ENCODE peak calls at places on chromosomes 13 and 19, in seven cellular contexts. F, M, J, L, X, S and C are unnamed samples.
A peak's percentile ranks its signal among the peaks of the same experiment; 100 is the strongest.

GRCh38 chr19:10503002-10503789 is at the start of gene KEAP1:
- DNase-seq in F (no peak), M (no peak), J (peak; percentile 41), L (peak; percentile 67), X (no peak), S (no peak), C (peak; percentile 38)

GRCh38 chr13:77863037-77863630 is 55.5 kb downstream of the EDNRB start:
- DNase-seq in F (no peak), M (no peak), J (no peak), L (no peak), X (no peak), S (peak; percentile 93), C (no peak)

GRCh38 chr19:29454109-29454508 is 71.7 kb upstream of the VSTM2B start:
- DNase-seq in F (no peak), M (peak; percentile 2), J (peak; percentile 7), L (no peak), X (no peak), S (no peak), C (no peak)

GRCh38 chr13:112891477-112892401 is 77.3 kb upstream of the MCF2L start:
- DNase-seq in F (peak; percentile 16), M (no peak), J (no peak), L (no peak), X (no peak), S (no peak), C (no peak)

GRCh38 chr13:45194081-45194939 is 6.5 kb downstream of the KCTD4 start:
- DNase-seq in F (peak; percentile 52), M (no peak), J (no peak), L (peak; percentile 23), X (peak; percentile 69), S (peak; percentile 58), C (no peak)

GRCh38 chr19:31354919-31355318 is 5.7 kb upstream of the TSHZ3 start:
- DNase-seq in F (no peak), M (no peak), J (no peak), L (no peak), X (no peak), S (no peak), C (no peak)

GRCh38 chr13:95185851-95186250 is 115.4 kb downstream of the ABCC4 start:
- DNase-seq in F (no peak), M (no peak), J (no peak), L (no peak), X (no peak), S (no peak), C (no peak)

GRCh38 chr13:103325675-103326074 is 259.5 kb upstream of the SLC10A2 start:
- DNase-seq in F (no peak), M (no peak), J (no peak), L (no peak), X (no peak), S (peak; percentile 40), C (no peak)

GRCh38 chr19:48819366-48819816 is 8.6 kb upstream of the BCAT2 start:
- DNase-seq in F (peak; percentile 85), M (peak; percentile 97), J (peak; percentile 93), L (peak; percentile 88), X (peak; percentile 78), S (no peak), C (peak; percentile 96)

GRCh38 chr13:111215081-111216047 is 100.3 kb downstream of the ARHGEF7 start:
- DNase-seq in F (no peak), M (no peak), J (no peak), L (no peak), X (no peak), S (no peak), C (peak; percentile 32)

GRCh38 chr19:11881151-11881800 is 6.3 kb upstream of the ZNF69 start:
- DNase-seq in F (peak; percentile 67), M (peak; percentile 49), J (peak; percentile 65), L (peak; percentile 73), X (peak; percentile 48), S (peak; percentile 76), C (peak; percentile 66)

GRCh38 chr19:13400296-13400695 is 106.0 kb downstream of the CACNA1A start:
- DNase-seq in F (no peak), M (no peak), J (no peak), L (no peak), X (no peak), S (no peak), C (no peak)

GRCh38 chr13:39385154-39385553 is 217.8 kb downstream of the LHFPL6 start:
- DNase-seq in F (no peak), M (no peak), J (no peak), L (no peak), X (no peak), S (no peak), C (no peak)

GRCh38 chr19:52694921-52695320 is 39.9 kb downstream of the ZNF611 start:
- DNase-seq in F (no peak), M (no peak), J (no peak), L (no peak), X (no peak), S (no peak), C (no peak)

GRCh38 chr13:53068841-53069520 is 40.4 kb downstream of the OLFM4 start:
- DNase-seq in F (no peak), M (no peak), J (no peak), L (no peak), X (no peak), S (peak; percentile 18), C (peak; percentile 15)

GRCh38 chr19:19460761-19461265 is 54.5 kb downstream of the TSSK6 start:
- DNase-seq in F (no peak), M (no peak), J (peak; percentile 37), L (peak; percentile 52), X (no peak), S (peak; percentile 31), C (peak; percentile 37)

GRCh38 chr13:95880346-95880745 is 172.9 kb downstream of the UGGT2 start:
- DNase-seq in F (no peak), M (no peak), J (no peak), L (no peak), X (no peak), S (no peak), C (no peak)

GRCh38 chr19:2575734-2576481 is 100.0 kb downstream of the GADD45B start:
- DNase-seq in F (peak; percentile 78), M (no peak), J (no peak), L (peak; percentile 42), X (no peak), S (peak; percentile 75), C (peak; percentile 48)

GRCh38 chr13:40665754-40666057 is 735 bp downstream of the FOXO1 start:
- DNase-seq in F (no peak), M (no peak), J (no peak), L (no peak), X (no peak), S (peak; percentile 55), C (no peak)

GRCh38 chr19:49954092-49954825 is 6.7 kb downstream of the SIGLEC11 start:
- DNase-seq in F (peak; percentile 70), M (no peak), J (no peak), L (no peak), X (no peak), S (no peak), C (peak; percentile 31)

GRCh38 chr13:31160857-31161582 is 684 bp downstream of the HSPH1 start:
- DNase-seq in F (peak; percentile 67), M (peak; percentile 68), J (peak; percentile 69), L (peak; percentile 70), X (peak; percentile 65), S (peak; percentile 68), C (peak; percentile 59)

GRCh38 chr19:7706662-7707454 is 4.9 kb upstream of the FCER2 start:
- DNase-seq in F (no peak), M (no peak), J (no peak), L (no peak), X (no peak), S (no peak), C (no peak)

GRCh38 chr13:105441406-105441805 is 1094.1 kb downstream of the EFNB2 start:
- DNase-seq in F (no peak), M (no peak), J (no peak), L (no peak), X (peak; percentile 10), S (no peak), C (no peak)

GRCh38 chr19:677201-677600 is 1.0 kb downstream of the FSTL3 start:
- DNase-seq in F (peak; percentile 87), M (no peak), J (peak; percentile 68), L (peak; percentile 63), X (peak; percentile 83), S (peak; percentile 70), C (peak; percentile 67)

GRCh38 chr19:53961523-53962345 is 1.0 kb upstream of the CACNG8 start:
- DNase-seq in F (no peak), M (no peak), J (no peak), L (no peak), X (no peak), S (peak; percentile 72), C (no peak)

GRCh38 chr19:36973021-36973843 is 57.1 kb downstream of the ZNF568 start:
- DNase-seq in F (peak; percentile 85), M (peak; percentile 80), J (peak; percentile 88), L (peak; percentile 80), X (peak; percentile 77), S (peak; percentile 43), C (peak; percentile 88)
- TF ChIP-seq CTCF in F (peak; percentile 88), M (peak; percentile 73), J (peak; percentile 68), L (peak; percentile 76), X (peak; percentile 44), S (peak; percentile 53), C (peak; percentile 83)

GRCh38 chr19:41027273-41027967 is 36.3 kb downstream of the CYP2B6 start:
- DNase-seq in F (no peak), M (no peak), J (no peak), L (no peak), X (no peak), S (no peak), C (no peak)
- H3K9me3 ChIP-seq in F (no peaks in the 10 kb centered on the region), M (no peaks in the 10 kb centered on the region), J (peaks cover 2% of the 10 kb centered on the region), L (no peaks in the 10 kb centered on the region), X (no peaks in the 10 kb centered on the region), S (no peaks in the 10 kb centered on the region), C (no peaks in the 10 kb centered on the region)

DNA sequence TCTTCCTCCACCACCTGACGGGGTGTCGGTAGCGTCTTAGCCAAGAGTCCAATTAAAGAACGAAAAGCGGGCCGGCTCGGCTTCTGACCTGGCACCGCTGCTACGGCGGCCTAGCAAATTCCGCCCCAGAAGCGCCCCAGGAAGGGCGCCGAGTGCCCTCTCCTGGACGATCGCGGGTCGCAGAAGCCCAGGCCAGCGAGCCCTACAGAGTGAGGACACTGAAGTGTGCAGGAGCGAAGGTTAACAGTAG is 1.1 kb upstream of the KMT2B start:
- DNase-seq in F (no peak), M (no peak), J (no peak), L (no peak), X (no peak), S (no peak), C (no peak)
- H3K27ac ChIP-seq in F (peak overlapping the region; percentile 96), M (peak overlapping the region; percentile 91), J (peak overlapping the region; percentile 67), L (peak overlapping the region; percentile 92), X (peak overlapping the region; percentile 52), S (peak overlapping the region; percentile 89), C (peak overlapping the region; percentile 90)

DNA sequence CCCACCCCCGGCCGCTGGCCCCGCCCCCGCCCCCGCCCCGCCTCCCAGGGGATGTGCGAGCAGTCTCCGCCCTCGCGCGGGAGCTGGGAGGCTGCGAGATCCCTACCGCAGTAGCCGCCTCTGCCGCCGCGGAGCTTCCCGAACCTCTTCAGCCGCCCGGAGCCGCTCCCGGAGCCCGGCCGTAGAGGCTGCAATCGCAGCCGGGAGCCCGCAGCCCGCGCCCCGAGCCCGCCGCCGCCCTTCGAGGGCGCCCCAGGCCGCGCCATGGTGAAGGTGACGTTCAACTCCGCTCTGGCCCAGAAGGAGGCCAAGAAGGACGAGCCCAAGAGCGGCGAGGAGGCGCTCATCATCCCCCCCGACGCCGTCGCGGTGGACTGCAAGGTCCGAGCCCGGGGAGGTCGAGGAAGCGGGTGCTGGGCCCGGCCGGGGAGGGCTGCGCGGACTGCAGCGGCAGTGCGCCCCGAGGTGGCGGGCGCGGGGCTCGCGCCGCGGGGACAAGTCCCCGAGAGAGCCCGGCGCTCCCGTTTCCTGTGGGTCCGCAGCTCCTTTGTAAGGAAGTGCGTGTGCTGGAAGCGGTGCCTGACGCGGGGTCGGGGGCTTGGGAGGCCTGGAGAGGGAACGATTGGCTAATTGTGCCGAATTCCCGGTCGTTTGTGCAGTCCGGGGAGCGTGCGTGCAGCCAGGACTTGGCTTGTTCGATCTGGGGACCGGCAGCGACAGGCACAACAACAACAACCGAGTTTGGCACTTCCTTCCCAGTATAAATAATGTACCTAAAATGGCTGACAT is at the start of gene ITM2B:
- DNase-seq in F (peak; percentile 87), M (peak; percentile 81), J (peak; percentile 77), L (peak; percentile 82), X (peak; percentile 64), S (peak; percentile 83), C (peak; percentile 78)
- TF ChIP-seq CTCF in F (no peak), M (no peak), J (no peak), L (peak; percentile 39), X (no peak), S (peak; percentile 44), C (peak; percentile 42)